ENCODE peak calls at places on chromosomes 5 and 9, in eight cellular contexts. H, G, U, A, W, Z, J and V are unnamed samples. For H3K27me3, the result is how much of the 10 kb centered on the place peaks cover.

GRCh38 chr5:149466457-149466972 is 84.7 kb downstream of the CSNK1A1 start:
- ATAC-seq in H (peak), G (peak), U (no peak), A (peak), W (no peak), Z (peak), J (no peak), V (no peak)

GRCh38 chr5:92513067-92513466 is 1068.0 kb downstream of the NR2F1-AS1 start:
- ATAC-seq in H (no peak), G (no peak), U (no peak), A (no peak), W (no peak), Z (no peak), J (no peak), V (no peak)

GRCh38 chr5:132776932-132777208 is 169 bp downstream of the SEPTIN8 start:
- ATAC-seq in H (peak), G (peak), U (peak), A (no peak), W (no peak), Z (peak), J (peak), V (no peak)

GRCh38 chr5:142894749-142895148 is 124.6 kb downstream of the ARHGAP26 start:
- ATAC-seq in H (no peak), G (no peak), U (no peak), A (no peak), W (no peak), Z (no peak), J (no peak), V (no peak)

GRCh38 chr5:56269216-56269927 is 36.2 kb upstream of the ANKRD55 start:
- ATAC-seq in H (peak), G (peak), U (peak), A (peak), W (peak), Z (peak), J (peak), V (peak)

GRCh38 chr5:112546946-112547647 is 128.0 kb upstream of the EPB41L4A start:
- ATAC-seq in H (no peak), G (no peak), U (no peak), A (no peak), W (no peak), Z (no peak), J (no peak), V (no peak)

GRCh38 chr5:165497707-165498106 is 1992.3 kb downstream of the MAT2B start:
- ATAC-seq in H (peak), G (no peak), U (no peak), A (peak), W (peak), Z (no peak), J (peak), V (no peak)

GRCh38 chr5:103216137-103216536 is 42.4 kb upstream of the MACIR start:
- ATAC-seq in H (no peak), G (no peak), U (no peak), A (no peak), W (no peak), Z (peak), J (no peak), V (no peak)

GRCh38 chr9:114472765-114473446 is 32.4 kb downstream of the WHRN start:
- ATAC-seq in H (no peak), G (no peak), U (no peak), A (no peak), W (no peak), Z (no peak), J (no peak), V (no peak)
- TF ChIP-seq POLR2AphosphoS5 in H (no peak), G (no peak), U (no peak), A (no peak), W (no peak), Z (no peak), J (no peak), V (no peak)

GRCh38 chr5:140157032-140157781 is 17.8 kb upstream of the CYSTM1 start:
- ATAC-seq in H (peak), G (peak), U (peak), A (peak), W (peak), Z (peak), J (peak), V (peak)
- H3K4me3 ChIP-seq in H (peak), G (peak), U (peak), A (peak), W (peak), Z (no peak), J (peak), V (peak)

GRCh38 chr9:122222741-122223140 is 6.0 kb downstream of the LHX6 start:
- ATAC-seq in H (no peak), G (no peak), U (no peak), A (no peak), W (no peak), Z (no peak), J (no peak), V (no peak)
- H3K27me3 ChIP-seq in H (under half), G (under half), U (half or more), A (under half), W (under half), Z (under half), J (half or more), V (half or more)

GRCh38 chr5:160152901-160153300 is 33.7 kb upstream of the PWWP2A start:
- ATAC-seq in H (no peak), G (no peak), U (no peak), A (no peak), W (peak), Z (no peak), J (no peak), V (no peak)

GRCh38 chr5:160150381-160150780 is 31.1 kb upstream of the PWWP2A start:
- ATAC-seq in H (no peak), G (no peak), U (no peak), A (no peak), W (no peak), Z (no peak), J (no peak), V (no peak)

GRCh38 chr5:160152287-160152686 is 33.0 kb upstream of the PWWP2A start:
- ATAC-seq in H (no peak), G (no peak), U (no peak), A (no peak), W (peak), Z (no peak), J (no peak), V (no peak)

GRCh38 chr5:160158087-160158486 is 38.8 kb upstream of the PWWP2A start:
- ATAC-seq in H (peak), G (peak), U (peak), A (no peak), W (peak), Z (peak), J (peak), V (no peak)

DNA sequence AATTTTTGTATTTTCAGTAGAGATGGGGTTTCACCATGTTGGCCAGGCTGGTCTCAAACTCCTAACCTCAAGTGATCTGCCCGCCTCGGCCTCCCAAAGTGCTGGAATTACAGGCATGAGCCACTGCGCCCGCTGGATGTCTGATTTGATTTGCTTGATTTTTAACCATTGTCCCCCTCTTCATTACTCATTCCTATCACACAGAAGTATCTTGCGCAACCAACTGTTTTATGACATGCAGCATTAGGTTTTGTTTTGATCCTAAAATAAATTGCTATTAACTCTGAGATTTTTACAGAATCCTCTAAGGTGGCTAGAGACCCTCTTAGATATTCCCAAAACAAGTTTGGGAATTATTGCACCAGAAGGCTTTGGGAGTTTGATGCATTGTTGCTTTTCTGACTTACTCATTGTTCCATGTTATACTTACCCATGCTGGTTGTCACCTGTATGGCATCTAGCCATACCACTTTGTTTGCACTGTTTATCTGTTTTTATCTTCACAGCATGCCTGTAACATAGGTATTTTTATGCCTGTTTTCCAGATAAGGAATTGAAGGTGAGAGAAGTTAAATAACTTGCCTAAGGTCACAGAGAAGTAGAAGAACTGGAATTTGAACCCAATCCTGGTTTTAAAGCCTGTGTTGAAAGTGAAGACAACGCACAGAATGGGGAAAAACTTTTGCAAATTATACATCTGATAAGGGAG is 35.9 kb upstream of the PWWP2A start:
- ATAC-seq in H (no peak), G (no peak), U (no peak), A (no peak), W (no peak), Z (no peak), J (no peak), V (no peak)
- TF ChIP-seq POLR2AphosphoS5 in H (no peak), G (no peak), U (no peak), A (no peak), W (no peak), Z (no peak), J (no peak), V (no peak)

GRCh38 chr9:91835632-91836031 is 114.4 kb downstream of the ROR2 start:
- ATAC-seq in H (no peak), G (no peak), U (no peak), A (no peak), W (no peak), Z (no peak), J (no peak), V (no peak)

GRCh38 chr9:91833096-91833877 is 116.7 kb downstream of the ROR2 start:
- ATAC-seq in H (no peak), G (no peak), U (no peak), A (no peak), W (no peak), Z (no peak), J (no peak), V (no peak)

GRCh38 chr9:91834740-91835139 is 115.3 kb downstream of the ROR2 start:
- ATAC-seq in H (no peak), G (no peak), U (no peak), A (no peak), W (no peak), Z (no peak), J (no peak), V (no peak)

GRCh38 chr9:91832322-91832721 is 117.7 kb downstream of the ROR2 start:
- ATAC-seq in H (no peak), G (no peak), U (no peak), A (no peak), W (no peak), Z (no peak), J (no peak), V (no peak)

GRCh38 chr9:91833878-91834255 is 116.2 kb downstream of the ROR2 start:
- ATAC-seq in H (no peak), G (no peak), U (no peak), A (no peak), W (no peak), Z (no peak), J (no peak), V (no peak)
- H3K4me3 ChIP-seq in H (no peak), G (no peak), U (no peak), A (no peak), W (no peak), Z (no peak), J (no peak), V (no peak)

GRCh38 chr5:80568251-80568650 is 1.8 kb downstream of the ANKRD34B start:
- ATAC-seq in H (no peak), G (no peak), U (no peak), A (no peak), W (no peak), Z (no peak), J (no peak), V (no peak)
- H3K27me3 ChIP-seq in H (under half), G (under half), U (half or more), A (under half), W (under half), Z (half or more), J (half or more), V (half or more)

DNA sequence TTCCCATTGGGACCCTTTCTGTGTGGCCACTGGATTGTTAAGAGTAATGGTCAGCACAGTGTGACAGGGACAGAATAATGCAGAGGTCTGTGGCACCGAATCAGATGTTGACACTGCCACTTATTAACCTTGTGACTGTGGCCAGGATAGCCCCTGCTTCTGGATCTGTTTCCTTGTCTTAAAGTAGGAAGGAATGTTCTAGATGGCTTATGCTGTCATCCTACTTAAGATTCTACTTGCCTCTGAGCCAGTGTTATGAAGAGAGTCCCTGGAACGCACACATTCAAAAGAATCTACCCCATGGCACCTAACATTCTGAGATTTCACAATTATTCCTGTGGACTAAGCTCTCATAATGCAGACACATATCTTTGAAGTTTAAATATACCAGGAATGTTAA is 612.6 kb downstream of the TLR4 start:
- ATAC-seq in H (no peak), G (no peak), U (no peak), A (no peak), W (no peak), Z (no peak), J (no peak), V (no peak)
- TF ChIP-seq POLR2AphosphoS5 in H (no peak), G (no peak), U (no peak), A (no peak), W (no peak), Z (no peak), J (no peak), V (no peak)

DNA sequence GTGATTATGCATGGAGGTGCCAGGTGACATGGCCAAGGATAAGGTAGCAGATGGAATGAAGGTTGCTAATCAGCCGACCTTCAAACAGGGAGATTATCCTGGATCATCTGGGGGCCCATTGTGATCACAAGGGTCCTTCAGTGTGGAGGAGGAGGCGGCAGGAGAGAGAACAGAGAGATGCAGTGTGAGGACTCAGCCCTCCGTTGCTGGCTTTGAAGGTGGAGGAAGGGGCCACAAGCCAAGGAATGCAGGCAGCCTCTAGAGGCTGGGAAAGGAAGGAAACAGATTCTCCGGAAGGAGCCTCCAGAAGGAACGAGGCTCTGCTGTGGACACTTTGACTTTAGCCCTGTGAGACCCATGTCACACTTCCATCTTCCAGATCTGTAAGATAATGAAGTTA is 27.4 kb upstream of the EEIG1 start:
- ATAC-seq in H (no peak), G (no peak), U (no peak), A (no peak), W (peak), Z (no peak), J (no peak), V (no peak)
- H3K4me3 ChIP-seq in H (no peak), G (no peak), U (no peak), A (no peak), W (no peak), Z (no peak), J (no peak), V (no peak)

GRCh38 chr9:126676102-126676684 is 62.5 kb downstream of the LMX1B start:
- ATAC-seq in H (no peak), G (no peak), U (no peak), A (no peak), W (no peak), Z (no peak), J (peak), V (no peak)
- H3K27me3 ChIP-seq in H (under half), G (under half), U (half or more), A (under half), W (under half), Z (half or more), J (half or more), V (half or more)

GRCh38 chr9:76216161-76216649 is 178.0 kb downstream of the RFK start:
- ATAC-seq in H (no peak), G (peak), U (no peak), A (peak), W (no peak), Z (no peak), J (no peak), V (peak)
- TF ChIP-seq POLR2AphosphoS5 in H (no peak), G (no peak), U (no peak), A (no peak), W (no peak), Z (no peak), J (no peak), V (no peak)